ENCODE peak calls at places on chromosomes 13 and 19, in six cellular contexts. F is activated CD4-positive, alpha-beta T cell treated with anti-CD3 and anti-CD28 coated beads for 36 hours; N is stimulated activated CD4-positive, alpha-beta T cell treated with anti-CD3 and anti-CD28 coated beads, Interleukin-12 subunit alpha, Interleukin-12 subunit beta, amount 100 ng/mL, for 24 hours; Y is C1 segment of cervical spinal cord; T is ACHN; Z is naive thymus-derived CD8-positive, alpha-beta T cell. A is an unnamed sample.

GRCh38 chr19:50290775-50291174 is 38.4 kb downstream of the KCNC3 start:
- DNase-seq in Z (no peak), F (no peak), N (no peak), T (no peak), Y (no peak), A (no peak)

GRCh38 chr13:76684336-76684735 is 201.9 kb downstream of the KCTD12 start:
- DNase-seq in F (no peak), N (no peak), T (no peak), Z (no peak), Y (no peak), A (no peak)

GRCh38 chr13:112554214-112554850 is 33.6 kb downstream of the TUBGCP3 start:
- DNase-seq in Y (no peak), N (no peak), Z (no peak), F (no peak), T (no peak), A (no peak)

GRCh38 chr19:34189199-34189916 is 17.1 kb downstream of the LSM14A start:
- DNase-seq in Z (no peak), Y (no peak), F (no peak), T (no peak), N (no peak), A (no peak)

GRCh38 chr13:36046672-36047071 is 84.5 kb downstream of the DCLK1 start:
- DNase-seq in N (no peak), T (no peak), Y (no peak), F (no peak), Z (no peak), A (no peak)

GRCh38 chr19:966481-967088 is 17.6 kb upstream of the WDR18 start:
- DNase-seq in Y (no peak), F (no peak), Z (no peak), T (no peak), N (no peak), A (no peak)

GRCh38 chr13:80235131-80235530 is 105.8 kb downstream of the SPRY2 start:
- DNase-seq in Y (no peak), F (no peak), Z (no peak), N (no peak), T (no peak), A (no peak)

GRCh38 chr19:40216013-40216776 is 2.0 kb downstream of the TTC9B start:
- DNase-seq in F (no peak), Y (no peak), Z (no peak), T (no peak), N (no peak), A (no peak)

GRCh38 chr13:31930901-31931522 is 100.6 kb upstream of the FRY start:
- DNase-seq in N (no peak), Z (no peak), T (no peak), Y (no peak), F (peak), A (no peak)

GRCh38 chr19:51020988-51021651 is 1.6 kb upstream of the KLK10 start:
- DNase-seq in Z (no peak), Y (no peak), F (peak), T (peak), N (no peak), A (no peak)

GRCh38 chr13:101305981-101306411 is 110.3 kb downstream of the NALCN start:
- DNase-seq in N (no peak), Z (no peak), F (no peak), T (no peak), Y (no peak), A (no peak)

GRCh38 chr13:45063261-45063870 is 56.9 kb upstream of the GTF2F2 start:
- DNase-seq in Z (no peak), Y (no peak), N (no peak), T (no peak), F (no peak), A (no peak)

GRCh38 chr19:36225219-36225892 is 10.4 kb downstream of the ZNF146 start:
- DNase-seq in F (no peak), Y (no peak), T (no peak), Z (no peak), N (no peak), A (no peak)

A was measured in activated B cell treated with CpG ODN at 0.5 μM for 24 hours.